ENCODE peak calls at places on chromosomes 2 and 18, in eight cellular contexts. One of them, this sample, is unnamed.

GRCh38 chr2:226800941-226801784 is 1.5 kb upstream of the IRS1 start:
- DNase-seq in adrenal gland: peak
- DNase-seq in transverse colon: peak
- DNase-seq in fibroblast of the aortic adventitia: no peak
- DNase-seq in neural progenitor cell: peak
- DNase-seq in left lung: peak
- DNase-seq in fibroblast of pulmonary artery: peak
- DNase-seq in WTC11: peak
- DNase-seq in this sample: peak

GRCh38 chr2:15450808-15451207 is 110.3 kb downstream of the NBAS start:
- DNase-seq in adrenal gland: no peak
- DNase-seq in neural progenitor cell: no peak
- DNase-seq in fibroblast of pulmonary artery: no peak
- DNase-seq in left lung: no peak
- DNase-seq in WTC11: no peak
- DNase-seq in transverse colon: no peak
- DNase-seq in fibroblast of the aortic adventitia: no peak
- DNase-seq in this sample: no peak

GRCh38 chr2:121052023-121052422 is 233.0 kb downstream of the TFCP2L1 start:
- DNase-seq in WTC11: no peak
- DNase-seq in left lung: peak
- DNase-seq in neural progenitor cell: no peak
- DNase-seq in fibroblast of pulmonary artery: peak
- DNase-seq in fibroblast of the aortic adventitia: peak
- DNase-seq in adrenal gland: no peak
- DNase-seq in transverse colon: no peak
- DNase-seq in this sample: no peak

GRCh38 chr2:80304522-80304878 is at the start of gene LRRTM1:
- DNase-seq in fibroblast of pulmonary artery: no peak
- DNase-seq in WTC11: peak
- DNase-seq in transverse colon: peak
- DNase-seq in neural progenitor cell: peak
- DNase-seq in adrenal gland: no peak
- DNase-seq in fibroblast of the aortic adventitia: no peak
- DNase-seq in left lung: no peak
- DNase-seq in this sample: no peak

GRCh38 chr2:11410101-11410500 is 55.9 kb downstream of the E2F6 start:
- DNase-seq in transverse colon: no peak
- DNase-seq in WTC11: no peak
- DNase-seq in adrenal gland: no peak
- DNase-seq in neural progenitor cell: no peak
- DNase-seq in fibroblast of pulmonary artery: no peak
- DNase-seq in fibroblast of the aortic adventitia: no peak
- DNase-seq in left lung: no peak
- DNase-seq in this sample: no peak

GRCh38 chr2:120134263-120134662 is 88.9 kb downstream of the TMEM185B start:
- DNase-seq in adrenal gland: no peak
- DNase-seq in neural progenitor cell: no peak
- DNase-seq in WTC11: peak
- DNase-seq in left lung: no peak
- DNase-seq in fibroblast of pulmonary artery: peak
- DNase-seq in fibroblast of the aortic adventitia: peak
- DNase-seq in transverse colon: no peak
- DNase-seq in this sample: peak

GRCh38 chr18:21342372-21342771 is 100.3 kb downstream of the GREB1L start:
- DNase-seq in fibroblast of the aortic adventitia: no peak
- DNase-seq in transverse colon: no peak
- DNase-seq in left lung: no peak
- DNase-seq in fibroblast of pulmonary artery: no peak
- DNase-seq in WTC11: no peak
- DNase-seq in adrenal gland: no peak
- DNase-seq in neural progenitor cell: peak
- DNase-seq in this sample: no peak

GRCh38 chr2:165455940-165456479 is 13.5 kb upstream of the CSRNP3 start:
- DNase-seq in fibroblast of the aortic adventitia: no peak
- DNase-seq in transverse colon: no peak
- DNase-seq in adrenal gland: no peak
- DNase-seq in fibroblast of pulmonary artery: no peak
- DNase-seq in neural progenitor cell: no peak
- DNase-seq in left lung: no peak
- DNase-seq in WTC11: no peak
- DNase-seq in this sample: no peak

GRCh38 chr2:11738589-11739436 is 7.6 kb upstream of the LPIN1 start:
- DNase-seq in WTC11: peak
- DNase-seq in fibroblast of pulmonary artery: peak
- DNase-seq in transverse colon: peak
- DNase-seq in neural progenitor cell: peak
- DNase-seq in fibroblast of the aortic adventitia: peak
- DNase-seq in left lung: peak
- DNase-seq in adrenal gland: peak
- DNase-seq in this sample: peak

GRCh38 chr2:55839182-55839819 is 84.3 kb downstream of the EFEMP1 start:
- DNase-seq in adrenal gland: no peak
- DNase-seq in neural progenitor cell: peak
- DNase-seq in fibroblast of pulmonary artery: peak
- DNase-seq in fibroblast of the aortic adventitia: no peak
- DNase-seq in transverse colon: no peak
- DNase-seq in left lung: no peak
- DNase-seq in WTC11: peak
- DNase-seq in this sample: peak

GRCh38 chr2:209876211-209876610 is 104.6 kb downstream of the UNC80 start:
- DNase-seq in fibroblast of the aortic adventitia: no peak
- DNase-seq in transverse colon: no peak
- DNase-seq in adrenal gland: no peak
- DNase-seq in WTC11: no peak
- DNase-seq in fibroblast of pulmonary artery: no peak
- DNase-seq in neural progenitor cell: no peak
- DNase-seq in left lung: no peak
- DNase-seq in this sample: peak

GRCh38 chr2:67626656-67627055 is 229.5 kb downstream of the ETAA1 start:
- DNase-seq in adrenal gland: no peak
- DNase-seq in fibroblast of the aortic adventitia: peak
- DNase-seq in left lung: no peak
- DNase-seq in transverse colon: no peak
- DNase-seq in WTC11: no peak
- DNase-seq in fibroblast of pulmonary artery: peak
- DNase-seq in neural progenitor cell: peak
- DNase-seq in this sample: peak

DNA sequence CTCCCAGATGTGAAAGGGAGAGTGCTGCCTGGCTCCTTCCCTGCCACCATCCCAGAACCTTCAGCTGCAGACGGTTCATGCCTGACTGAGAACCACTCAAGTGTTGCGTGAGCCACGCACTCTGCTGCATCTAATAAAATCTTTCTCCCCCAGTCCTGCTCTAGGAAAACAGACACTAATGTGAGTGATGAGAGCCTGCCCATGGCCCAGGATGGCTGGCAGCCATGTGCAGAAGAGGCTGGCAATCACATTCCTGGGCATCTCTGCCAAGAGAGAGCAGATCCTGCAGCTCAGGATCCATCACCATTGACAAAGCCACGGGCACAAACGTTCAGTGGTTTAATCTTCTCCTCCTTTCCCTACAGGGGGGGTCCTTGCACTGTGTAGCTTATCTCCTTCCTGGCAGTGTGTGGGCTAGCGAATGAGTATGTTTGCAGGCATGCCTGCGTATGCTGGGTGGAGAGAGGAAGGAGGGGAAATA is 477.5 kb downstream of the SLC4A3 start:
- DNase-seq in fibroblast of pulmonary artery: peak
- DNase-seq in left lung: no peak
- DNase-seq in fibroblast of the aortic adventitia: peak
- DNase-seq in WTC11: peak
- DNase-seq in neural progenitor cell: peak
- DNase-seq in transverse colon: no peak
- DNase-seq in adrenal gland: no peak
- DNase-seq in this sample: peak
- TF ChIP-seq CTCF in fibroblast of pulmonary artery: peak
- TF ChIP-seq CTCF in left lung: no peak
- TF ChIP-seq CTCF in fibroblast of the aortic adventitia: peak
- TF ChIP-seq CTCF in WTC11: no peak
- TF ChIP-seq CTCF in neural progenitor cell: peak
- TF ChIP-seq CTCF in transverse colon: no peak
- TF ChIP-seq CTCF in adrenal gland: no peak
- TF ChIP-seq CTCF in this sample: peak

GRCh38 chr2:133166024-133166423 is 402.2 kb downstream of the NCKAP5 start:
- DNase-seq in neural progenitor cell: no peak
- DNase-seq in fibroblast of the aortic adventitia: no peak
- DNase-seq in left lung: no peak
- DNase-seq in transverse colon: no peak
- DNase-seq in fibroblast of pulmonary artery: no peak
- DNase-seq in WTC11: no peak
- DNase-seq in adrenal gland: no peak
- DNase-seq in this sample: no peak

GRCh38 chr2:133169527-133169926 is 398.7 kb downstream of the NCKAP5 start:
- DNase-seq in adrenal gland: no peak
- DNase-seq in WTC11: no peak
- DNase-seq in fibroblast of the aortic adventitia: no peak
- DNase-seq in left lung: no peak
- DNase-seq in neural progenitor cell: no peak
- DNase-seq in transverse colon: no peak
- DNase-seq in fibroblast of pulmonary artery: no peak
- DNase-seq in this sample: no peak

GRCh38 chr2:133167990-133168389 is 400.3 kb downstream of the NCKAP5 start:
- DNase-seq in left lung: no peak
- DNase-seq in neural progenitor cell: no peak
- DNase-seq in adrenal gland: no peak
- DNase-seq in fibroblast of the aortic adventitia: peak
- DNase-seq in WTC11: no peak
- DNase-seq in transverse colon: no peak
- DNase-seq in fibroblast of pulmonary artery: peak
- DNase-seq in this sample: no peak

GRCh38 chr2:133173224-133173623 is 395.0 kb downstream of the NCKAP5 start:
- DNase-seq in fibroblast of the aortic adventitia: no peak
- DNase-seq in fibroblast of pulmonary artery: no peak
- DNase-seq in neural progenitor cell: no peak
- DNase-seq in WTC11: no peak
- DNase-seq in left lung: no peak
- DNase-seq in transverse colon: no peak
- DNase-seq in adrenal gland: no peak
- DNase-seq in this sample: no peak

DNA sequence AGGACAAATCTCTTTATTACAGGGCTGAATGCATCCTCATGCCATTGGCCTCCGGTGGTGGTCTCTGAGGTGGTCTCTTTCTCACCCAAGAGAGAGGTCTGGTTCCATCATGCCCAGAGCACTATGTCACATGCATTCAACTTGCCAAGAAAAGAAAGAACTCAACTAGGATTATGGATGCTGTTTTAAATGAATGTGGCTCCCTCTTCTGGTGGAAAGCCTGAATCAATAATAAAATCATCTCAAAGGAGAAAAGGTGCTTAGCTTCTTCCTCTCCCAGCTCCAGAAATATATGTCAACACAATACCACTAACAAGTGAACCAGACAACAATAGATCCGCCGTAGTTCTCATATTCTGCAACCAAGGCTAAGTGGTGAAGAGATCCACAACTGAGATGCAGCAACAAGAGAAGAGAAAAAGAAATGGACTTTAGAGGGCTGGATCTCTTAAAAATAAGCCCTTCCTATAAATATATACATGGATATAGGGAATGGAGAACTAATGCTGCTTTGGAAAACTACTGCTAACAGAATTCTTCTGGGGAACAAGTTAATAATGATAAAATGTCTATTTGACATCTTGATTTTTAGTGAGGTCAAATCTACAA is 396.8 kb downstream of the NCKAP5 start:
- DNase-seq in fibroblast of the aortic adventitia: peak
- DNase-seq in fibroblast of pulmonary artery: peak
- DNase-seq in adrenal gland: no peak
- DNase-seq in left lung: no peak
- DNase-seq in WTC11: no peak
- DNase-seq in neural progenitor cell: peak
- DNase-seq in transverse colon: no peak
- DNase-seq in this sample: peak
- TF ChIP-seq CTCF in fibroblast of the aortic adventitia: peak
- TF ChIP-seq CTCF in fibroblast of pulmonary artery: peak
- TF ChIP-seq CTCF in adrenal gland: peak
- TF ChIP-seq CTCF in left lung: peak
- TF ChIP-seq CTCF in WTC11: peak
- TF ChIP-seq CTCF in neural progenitor cell: peak
- TF ChIP-seq CTCF in transverse colon: peak
- TF ChIP-seq CTCF in this sample: peak

GRCh38 chr2:96354492-96354891 is 18.9 kb downstream of the NCAPH start:
- DNase-seq in fibroblast of the aortic adventitia: no peak
- DNase-seq in fibroblast of pulmonary artery: no peak
- DNase-seq in left lung: no peak
- DNase-seq in neural progenitor cell: no peak
- DNase-seq in transverse colon: no peak
- DNase-seq in WTC11: no peak
- DNase-seq in adrenal gland: no peak
- DNase-seq in this sample: no peak

GRCh38 chr2:96361751-96362150 is 26.2 kb downstream of the NCAPH start:
- DNase-seq in fibroblast of pulmonary artery: no peak
- DNase-seq in left lung: no peak
- DNase-seq in fibroblast of the aortic adventitia: no peak
- DNase-seq in WTC11: no peak
- DNase-seq in adrenal gland: no peak
- DNase-seq in transverse colon: no peak
- DNase-seq in neural progenitor cell: no peak
- DNase-seq in this sample: no peak

GRCh38 chr2:96356889-96357288 is 21.3 kb downstream of the NCAPH start:
- DNase-seq in fibroblast of pulmonary artery: no peak
- DNase-seq in neural progenitor cell: no peak
- DNase-seq in WTC11: no peak
- DNase-seq in left lung: no peak
- DNase-seq in transverse colon: no peak
- DNase-seq in adrenal gland: peak
- DNase-seq in fibroblast of the aortic adventitia: no peak
- DNase-seq in this sample: peak

GRCh38 chr2:96359866-96360265 is 24.3 kb downstream of the NCAPH start:
- DNase-seq in transverse colon: no peak
- DNase-seq in left lung: no peak
- DNase-seq in neural progenitor cell: no peak
- DNase-seq in fibroblast of pulmonary artery: peak
- DNase-seq in adrenal gland: no peak
- DNase-seq in fibroblast of the aortic adventitia: no peak
- DNase-seq in WTC11: no peak
- DNase-seq in this sample: peak

DNA sequence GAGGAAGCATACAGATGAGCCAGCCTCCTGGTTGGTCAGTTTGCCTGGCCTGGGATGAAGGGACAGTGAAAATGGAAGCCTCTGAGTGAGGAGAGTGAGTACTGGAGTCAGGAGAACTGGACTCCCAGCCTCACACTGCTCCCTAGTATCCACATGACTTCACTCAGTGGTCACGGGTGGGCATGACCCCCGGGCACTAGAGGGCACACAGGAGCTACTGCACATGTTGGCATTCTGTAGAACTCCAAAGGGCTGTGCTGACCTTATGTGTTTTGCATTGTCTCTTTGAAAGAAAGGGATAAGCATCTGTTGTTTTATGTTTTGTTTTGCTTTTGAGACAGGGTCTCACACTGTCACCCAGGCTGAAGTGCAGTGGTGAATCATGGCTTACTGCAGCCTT is 23.7 kb downstream of the NCAPH start:
- DNase-seq in fibroblast of the aortic adventitia: no peak
- DNase-seq in neural progenitor cell: no peak
- DNase-seq in WTC11: no peak
- DNase-seq in transverse colon: no peak
- DNase-seq in left lung: peak
- DNase-seq in adrenal gland: no peak
- DNase-seq in fibroblast of pulmonary artery: no peak
- DNase-seq in this sample: no peak
- TF ChIP-seq CTCF in fibroblast of the aortic adventitia: peak
- TF ChIP-seq CTCF in neural progenitor cell: peak
- TF ChIP-seq CTCF in WTC11: no peak
- TF ChIP-seq CTCF in transverse colon: no peak
- TF ChIP-seq CTCF in left lung: no peak
- TF ChIP-seq CTCF in adrenal gland: no peak
- TF ChIP-seq CTCF in fibroblast of pulmonary artery: no peak
- TF ChIP-seq CTCF in this sample: no peak

GRCh38 chr18:31511098-31511497 is 13.1 kb downstream of the DSG2 start:
- DNase-seq in neural progenitor cell: no peak
- DNase-seq in left lung: no peak
- DNase-seq in adrenal gland: no peak
- DNase-seq in transverse colon: no peak
- DNase-seq in fibroblast of pulmonary artery: no peak
- DNase-seq in WTC11: no peak
- DNase-seq in fibroblast of the aortic adventitia: no peak
- DNase-seq in this sample: no peak
- TF ChIP-seq CTCF in neural progenitor cell: peak
- TF ChIP-seq CTCF in left lung: no peak
- TF ChIP-seq CTCF in adrenal gland: no peak
- TF ChIP-seq CTCF in transverse colon: peak
- TF ChIP-seq CTCF in fibroblast of pulmonary artery: peak
- TF ChIP-seq CTCF in WTC11: no peak
- TF ChIP-seq CTCF in fibroblast of the aortic adventitia: no peak
- TF ChIP-seq CTCF in this sample: no peak

This sample was measured in choroid plexus epithelial cell.